ENCODE peak calls at places on chromosomes 12 and 14, in five cellular contexts. One of them, this sample, is unnamed.

GRCh38 chr12:111248221-111248620 is 120.7 kb downstream of the PHETA1 start:
- DNase-seq in stomach: no peak
- DNase-seq in tibial artery: no peak
- DNase-seq in left ventricle myocardium inferior: no peak
- DNase-seq in A549: no peak
- DNase-seq in this sample: no peak

GRCh38 chr14:105151131-105151837 is 17.3 kb downstream of the JAG2 start:
- DNase-seq in stomach: no peak
- DNase-seq in tibial artery: no peak
- DNase-seq in left ventricle myocardium inferior: peak
- DNase-seq in A549: no peak
- DNase-seq in this sample: no peak

GRCh38 chr12:89833337-89834252 is 125.0 kb upstream of the ATP2B1 start:
- DNase-seq in stomach: no peak
- DNase-seq in tibial artery: no peak
- DNase-seq in left ventricle myocardium inferior: no peak
- DNase-seq in A549: no peak
- DNase-seq in this sample: no peak

GRCh38 chr14:99259327-99259726 is 12.7 kb downstream of the BCL11B start:
- DNase-seq in stomach: no peak
- DNase-seq in tibial artery: peak
- DNase-seq in left ventricle myocardium inferior: no peak
- DNase-seq in A549: no peak
- DNase-seq in this sample: no peak

GRCh38 chr12:120361506-120362208 is 7.3 kb downstream of the MSI1 start:
- DNase-seq in stomach: peak
- DNase-seq in tibial artery: no peak
- DNase-seq in left ventricle myocardium inferior: peak
- DNase-seq in A549: no peak
- DNase-seq in this sample: no peak

GRCh38 chr12:54141534-54142475 is 47.0 kb downstream of the SMUG1 start:
- DNase-seq in stomach: no peak
- DNase-seq in tibial artery: peak
- DNase-seq in left ventricle myocardium inferior: no peak
- DNase-seq in A549: no peak
- DNase-seq in this sample: no peak

GRCh38 chr12:1418144-1418543 is 176.2 kb downstream of the FBXL14 start:
- DNase-seq in stomach: no peak
- DNase-seq in tibial artery: no peak
- DNase-seq in left ventricle myocardium inferior: no peak
- DNase-seq in A549: no peak
- DNase-seq in this sample: no peak

GRCh38 chr14:88613552-88614010 is 50.7 kb downstream of the ZC3H14 start:
- DNase-seq in stomach: peak
- DNase-seq in tibial artery: no peak
- DNase-seq in left ventricle myocardium inferior: no peak
- DNase-seq in A549: no peak
- DNase-seq in this sample: no peak

GRCh38 chr12:22518067-22518719 is 26.1 kb downstream of the C2CD5 start:
- DNase-seq in stomach: peak
- DNase-seq in tibial artery: no peak
- DNase-seq in left ventricle myocardium inferior: peak
- DNase-seq in A549: no peak
- DNase-seq in this sample: no peak

GRCh38 chr12:113174461-113175384 is 10.6 kb downstream of the DDX54 start:
- DNase-seq in stomach: peak
- DNase-seq in tibial artery: peak
- DNase-seq in left ventricle myocardium inferior: peak
- DNase-seq in A549: peak
- DNase-seq in this sample: peak

GRCh38 chr12:91985002-91985767 is 160.5 kb downstream of the BTG1 start:
- DNase-seq in stomach: no peak
- DNase-seq in tibial artery: no peak
- DNase-seq in left ventricle myocardium inferior: no peak
- DNase-seq in A549: no peak
- DNase-seq in this sample: no peak

GRCh38 chr12:96015672-96016071 is 19.5 kb upstream of the HAL start:
- DNase-seq in stomach: peak
- DNase-seq in tibial artery: no peak
- DNase-seq in left ventricle myocardium inferior: peak
- DNase-seq in A549: peak
- DNase-seq in this sample: no peak

GRCh38 chr14:105884808-105885281 is 358.5 kb downstream of the TMEM121 start:
- DNase-seq in stomach: peak
- DNase-seq in tibial artery: peak
- DNase-seq in left ventricle myocardium inferior: no peak
- DNase-seq in A549: no peak
- DNase-seq in this sample: no peak

GRCh38 chr12:79422060-79422812 is 268.5 kb downstream of the PAWR start:
- DNase-seq in stomach: no peak
- DNase-seq in tibial artery: no peak
- DNase-seq in left ventricle myocardium inferior: no peak
- DNase-seq in A549: no peak
- DNase-seq in this sample: no peak

GRCh38 chr14:60732840-60733483 is 1.6 kb upstream of the MNAT1 start:
- DNase-seq in stomach: no peak
- DNase-seq in tibial artery: no peak
- DNase-seq in left ventricle myocardium inferior: no peak
- DNase-seq in A549: no peak
- DNase-seq in this sample: no peak

GRCh38 chr14:92954933-92955332 is 32.0 kb downstream of the CHGA start:
- DNase-seq in stomach: no peak
- DNase-seq in tibial artery: no peak
- DNase-seq in left ventricle myocardium inferior: no peak
- DNase-seq in A549: no peak
- DNase-seq in this sample: no peak

GRCh38 chr12:108604208-108604941 is 6.5 kb upstream of the TMEM119 start:
- DNase-seq in stomach: no peak
- DNase-seq in tibial artery: no peak
- DNase-seq in left ventricle myocardium inferior: no peak
- DNase-seq in A549: no peak
- DNase-seq in this sample: no peak
- H3K27ac ChIP-seq in stomach: no peak
- H3K27ac ChIP-seq in tibial artery: no peak
- H3K27ac ChIP-seq in left ventricle myocardium inferior: no peak
- H3K27ac ChIP-seq in A549: no peak
- H3K27ac ChIP-seq in this sample: no peak

GRCh38 chr12:29733060-29733459 is 50.7 kb downstream of the TMTC1 start:
- DNase-seq in stomach: no peak
- DNase-seq in tibial artery: no peak
- DNase-seq in left ventricle myocardium inferior: no peak
- DNase-seq in A549: no peak
- DNase-seq in this sample: no peak
- H3K27ac ChIP-seq in stomach: no peak
- H3K27ac ChIP-seq in tibial artery: peak
- H3K27ac ChIP-seq in left ventricle myocardium inferior: peak
- H3K27ac ChIP-seq in A549: no peak
- H3K27ac ChIP-seq in this sample: no peak

DNA sequence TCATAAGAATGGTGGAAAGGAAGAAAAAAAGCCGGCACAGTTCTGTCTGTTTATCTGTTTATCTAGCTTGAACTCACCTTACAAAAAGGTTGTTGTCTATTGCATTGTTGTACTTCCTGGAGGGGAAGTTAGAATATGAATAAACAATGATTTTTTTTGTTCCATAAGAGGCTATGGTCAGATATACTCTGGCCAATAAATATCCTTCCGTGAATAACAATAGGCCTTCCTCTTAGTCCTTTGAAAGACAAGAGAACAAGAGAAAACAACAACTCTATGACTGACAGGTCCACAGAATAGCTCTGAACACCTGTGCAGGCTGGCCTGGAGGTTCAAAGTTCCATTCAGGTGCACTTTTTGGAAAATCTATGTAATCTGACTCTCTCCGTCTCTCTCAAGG is 192.8 kb upstream of the KRR1 start:
- DNase-seq in stomach: no peak
- DNase-seq in tibial artery: no peak
- DNase-seq in left ventricle myocardium inferior: no peak
- DNase-seq in A549: no peak
- DNase-seq in this sample: no peak
- H3K27ac ChIP-seq in stomach: no peak
- H3K27ac ChIP-seq in tibial artery: no peak
- H3K27ac ChIP-seq in left ventricle myocardium inferior: peak
- H3K27ac ChIP-seq in A549: no peak
- H3K27ac ChIP-seq in this sample: no peak

DNA sequence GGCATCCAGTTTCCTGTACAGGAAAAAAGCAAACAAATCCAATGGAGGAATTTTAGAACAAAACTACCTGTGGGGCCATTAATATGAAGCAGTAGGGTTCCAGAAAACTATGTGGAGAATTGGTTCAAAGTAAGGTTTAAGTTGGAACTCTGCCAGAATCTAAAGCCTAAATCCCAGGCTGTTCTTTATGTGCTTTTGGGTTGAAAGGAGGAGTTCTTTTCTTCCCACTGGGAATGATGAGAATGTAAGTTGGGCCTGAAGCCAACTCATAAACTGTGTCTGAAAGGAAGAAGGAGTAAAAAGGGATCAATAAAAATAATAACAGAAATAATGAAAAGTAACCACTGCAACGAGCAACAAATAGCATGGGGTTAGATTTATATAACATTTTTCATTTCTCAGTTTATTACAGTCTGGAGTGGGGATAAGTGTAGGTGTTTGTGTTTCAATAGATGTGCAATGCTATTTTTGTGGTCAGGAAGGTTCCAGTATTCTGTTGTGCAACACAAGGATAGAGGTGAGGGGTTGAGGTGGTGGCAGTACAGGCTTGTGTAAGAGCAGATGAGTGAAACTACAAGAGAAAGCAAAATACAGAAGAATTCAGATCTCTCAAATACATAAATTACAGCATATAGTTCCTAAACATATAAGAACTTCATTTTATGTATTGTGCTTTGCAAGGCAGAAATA is 373.6 kb downstream of the EMP1 start:
- DNase-seq in stomach: no peak
- DNase-seq in tibial artery: no peak
- DNase-seq in left ventricle myocardium inferior: no peak
- DNase-seq in A549: no peak
- DNase-seq in this sample: no peak
- H3K27ac ChIP-seq in stomach: no peak
- H3K27ac ChIP-seq in tibial artery: no peak
- H3K27ac ChIP-seq in left ventricle myocardium inferior: no peak
- H3K27ac ChIP-seq in A549: no peak
- H3K27ac ChIP-seq in this sample: no peak

GRCh38 chr12:28253175-28253641 is 63.0 kb downstream of the CCDC91 start:
- DNase-seq in stomach: no peak
- DNase-seq in tibial artery: no peak
- DNase-seq in left ventricle myocardium inferior: no peak
- DNase-seq in A549: no peak
- DNase-seq in this sample: no peak
- H3K27ac ChIP-seq in stomach: no peak
- H3K27ac ChIP-seq in tibial artery: no peak
- H3K27ac ChIP-seq in left ventricle myocardium inferior: no peak
- H3K27ac ChIP-seq in A549: no peak
- H3K27ac ChIP-seq in this sample: no peak

GRCh38 chr14:74933925-74934435 is 10.9 kb upstream of the RPS6KL1 start:
- DNase-seq in stomach: no peak
- DNase-seq in tibial artery: no peak
- DNase-seq in left ventricle myocardium inferior: no peak
- DNase-seq in A549: no peak
- DNase-seq in this sample: no peak
- H3K27ac ChIP-seq in stomach: peak
- H3K27ac ChIP-seq in tibial artery: no peak
- H3K27ac ChIP-seq in left ventricle myocardium inferior: peak
- H3K27ac ChIP-seq in A549: no peak
- H3K27ac ChIP-seq in this sample: no peak

GRCh38 chr12:117872521-117873169 is 96.1 kb downstream of the KSR2 start:
- DNase-seq in stomach: no peak
- DNase-seq in tibial artery: no peak
- DNase-seq in left ventricle myocardium inferior: no peak
- DNase-seq in A549: no peak
- DNase-seq in this sample: no peak
- H3K27ac ChIP-seq in stomach: no peak
- H3K27ac ChIP-seq in tibial artery: no peak
- H3K27ac ChIP-seq in left ventricle myocardium inferior: no peak
- H3K27ac ChIP-seq in A549: no peak
- H3K27ac ChIP-seq in this sample: no peak

GRCh38 chr12:94266390-94266789 is 118.0 kb downstream of the PLXNC1 start:
- DNase-seq in stomach: no peak
- DNase-seq in tibial artery: no peak
- DNase-seq in left ventricle myocardium inferior: no peak
- DNase-seq in A549: no peak
- DNase-seq in this sample: no peak
- H3K27ac ChIP-seq in stomach: peak
- H3K27ac ChIP-seq in tibial artery: peak
- H3K27ac ChIP-seq in left ventricle myocardium inferior: peak
- H3K27ac ChIP-seq in A549: no peak
- H3K27ac ChIP-seq in this sample: no peak

GRCh38 chr14:22977434-22977683 is 5.0 kb downstream of the AJUBA start:
- DNase-seq in stomach: no peak
- DNase-seq in tibial artery: no peak
- DNase-seq in left ventricle myocardium inferior: no peak
- DNase-seq in A549: no peak
- DNase-seq in this sample: no peak

GRCh38 chr14:22978873-22979671 is 3.3 kb downstream of the AJUBA start:
- DNase-seq in stomach: no peak
- DNase-seq in tibial artery: no peak
- DNase-seq in left ventricle myocardium inferior: no peak
- DNase-seq in A549: no peak
- DNase-seq in this sample: no peak

GRCh38 chr14:22977684-22978486 is 4.5 kb downstream of the AJUBA start:
- DNase-seq in stomach: peak
- DNase-seq in tibial artery: peak
- DNase-seq in left ventricle myocardium inferior: peak
- DNase-seq in A549: peak
- DNase-seq in this sample: no peak

GRCh38 chr14:22979748-22980392 is 2.5 kb downstream of the AJUBA start:
- DNase-seq in stomach: no peak
- DNase-seq in tibial artery: no peak
- DNase-seq in left ventricle myocardium inferior: no peak
- DNase-seq in A549: no peak
- DNase-seq in this sample: no peak

DNA sequence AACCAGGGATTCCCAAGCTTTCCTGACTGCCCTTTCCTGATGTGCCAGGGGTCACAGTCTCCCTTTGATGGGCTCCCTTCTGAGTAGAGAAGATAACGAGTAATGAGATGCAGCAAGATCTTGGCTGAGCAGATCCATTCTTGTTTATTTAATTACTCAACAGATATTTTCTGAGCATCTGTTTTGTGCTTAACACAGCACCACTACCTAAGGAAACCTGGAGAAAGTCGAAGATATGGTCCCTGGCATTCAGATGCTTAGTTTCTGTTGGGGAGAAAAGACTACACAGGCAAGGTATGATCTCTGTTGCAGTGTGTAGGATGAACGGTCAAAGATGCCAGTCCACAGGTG is 3.9 kb downstream of the AJUBA start:
- DNase-seq in stomach: no peak
- DNase-seq in tibial artery: no peak
- DNase-seq in left ventricle myocardium inferior: no peak
- DNase-seq in A549: no peak
- DNase-seq in this sample: no peak
- H3K27ac ChIP-seq in stomach: peak
- H3K27ac ChIP-seq in tibial artery: peak
- H3K27ac ChIP-seq in left ventricle myocardium inferior: peak
- H3K27ac ChIP-seq in A549: peak
- H3K27ac ChIP-seq in this sample: no peak